ENCODE peak calls at places on chromosomes 5 and 9, in eight cellular contexts. R, K, Z, W, U, Y, Q and H are unnamed samples.

GRCh38 chr5:176776141-176776865 is 34.1 kb upstream of the UNC5A start:
- DNase-seq in R (no peak), K (no peak), Z (no peak), W (no peak), U (peak; percentile 60), Y (no peak), Q (no peak), H (no peak)

GRCh38 chr5:143629871-143630658 is 181.9 kb upstream of the HMHB1 start:
- DNase-seq in R (no peak), K (no peak), Z (no peak), W (no peak), U (no peak), Y (peak; percentile 2), Q (no peak), H (no peak)

GRCh38 chr9:27303219-27303618 is 6.3 kb upstream of the EQTN start:
- DNase-seq in R (no peak), K (no peak), Z (no peak), W (no peak), U (no peak), Y (peak; percentile 2), Q (no peak), H (no peak)

GRCh38 chr5:13427859-13428557 is 516.5 kb downstream of the DNAH5 start:
- DNase-seq in R (no peak), K (no peak), Z (no peak), W (no peak), U (no peak), Y (no peak), Q (no peak), H (no peak)

GRCh38 chr9:123522921-123523320 is 166.9 kb downstream of the CRB2 start:
- DNase-seq in R (no peak), K (no peak), Z (no peak), W (no peak), U (no peak), Y (no peak), Q (no peak), H (no peak)

GRCh38 chr5:141363952-141364660 is at the start of gene PCDHGA5:
- DNase-seq in R (peak; percentile 20), K (no peak), Z (no peak), W (no peak), U (peak; percentile 74), Y (no peak), Q (no peak), H (no peak)

GRCh38 chr9:125284855-125285254 is 23.2 kb downstream of the GAPVD1 start:
- DNase-seq in R (peak; percentile 93), K (no peak), Z (no peak), W (no peak), U (no peak), Y (no peak), Q (no peak), H (no peak)

GRCh38 chr5:82375488-82376294 is 97.5 kb upstream of the RPS23 start:
- DNase-seq in R (no peak), K (no peak), Z (no peak), W (no peak), U (no peak), Y (no peak), Q (no peak), H (peak; percentile 73)

GRCh38 chr9:74800226-74800625 is 87.5 kb downstream of the TRPM6 start:
- DNase-seq in R (no peak), K (no peak), Z (no peak), W (no peak), U (no peak), Y (no peak), Q (no peak), H (no peak)

GRCh38 chr5:38595149-38595725 is 38.8 kb upstream of the LIFR start:
- DNase-seq in R (peak; percentile 58), K (no peak), Z (no peak), W (no peak), U (no peak), Y (no peak), Q (no peak), H (no peak)

GRCh38 chr5:150642567-150642927 is 2.1 kb downstream of the SYNPO start:
- DNase-seq in R (no peak), K (no peak), Z (peak; percentile 64), W (no peak), U (peak; percentile 93), Y (peak; percentile 60), Q (peak; percentile 57), H (no peak)

GRCh38 chr5:179836225-179837019 is 15.7 kb downstream of the SQSTM1 start:
- DNase-seq in R (no peak), K (peak; percentile 28), Z (no peak), W (no peak), U (no peak), Y (peak; percentile 70), Q (no peak), H (no peak)

GRCh38 chr9:37037744-37038640 is 3.9 kb upstream of the PAX5 start:
- DNase-seq in R (no peak), K (no peak), Z (no peak), W (no peak), U (peak; percentile 54), Y (no peak), Q (peak; percentile 27), H (no peak)